ENCODE peak calls at places on chromosome 7, in nine cellular contexts. B is T-cell; Y is CD4-positive, alpha-beta T cell; M is fibroblast of lung; Q is effector memory CD8-positive, alpha-beta T cell; Z is choroid plexus epithelial cell; V is Daoy; O is Caco-2; X is germinal center. R is an unnamed sample.

GRCh38 chr7:136900005-136900404 is 31.6 kb downstream of the CHRM2 start:
- DNase-seq in X (no peak), V (no peak), Z (no peak), B (no peak), Q (no peak), M (peak), Y (no peak), O (no peak), R (no peak)

GRCh38 chr7:74542558-74543117 is 88.9 kb downstream of the GTF2IRD1 start:
- DNase-seq in V (no peak), X (no peak), B (no peak), Y (no peak), O (no peak), Z (no peak), M (peak), Q (no peak), R (no peak)

GRCh38 chr7:99562832-99563231 is 4.4 kb downstream of the ZNF655 start:
- DNase-seq in Z (peak), X (no peak), Y (no peak), B (no peak), M (peak), Q (no peak), O (peak), V (peak), R (peak)

GRCh38 chr7:142833174-142834027 is 21.5 kb upstream of the EPHB6 start:
- DNase-seq in B (no peak), Q (no peak), Y (no peak), X (no peak), O (no peak), Z (no peak), M (no peak), V (peak), R (no peak)

GRCh38 chr7:117149692-117150091 is 173.2 kb downstream of the WNT2 start:
- DNase-seq in Z (no peak), O (no peak), V (no peak), B (no peak), M (no peak), Q (no peak), X (no peak), Y (no peak), R (no peak)

GRCh38 chr7:37065779-37066271 is 341.5 kb upstream of the AOAH start:
- DNase-seq in V (peak), M (peak), B (no peak), Q (no peak), X (no peak), Z (peak), O (no peak), Y (no peak), R (no peak)

GRCh38 chr7:138468244-138469123 is 8.4 kb downstream of the TRIM24 start:
- DNase-seq in O (no peak), Q (no peak), V (no peak), Y (no peak), M (no peak), Z (no peak), X (no peak), B (no peak), R (no peak)

GRCh38 chr7:80934286-80934685 is 15.4 kb upstream of the SEMA3C start:
- DNase-seq in Q (no peak), O (no peak), X (no peak), M (peak), B (no peak), Z (peak), V (no peak), Y (no peak), R (no peak)

GRCh38 chr7:101868191-101868950 is 50.9 kb downstream of the CUX1 start:
- DNase-seq in X (no peak), V (no peak), B (no peak), O (no peak), Z (no peak), Q (no peak), M (no peak), Y (no peak), R (no peak)

GRCh38 chr7:126016722-126017121 is 1087.1 kb upstream of the POT1 start:
- DNase-seq in B (no peak), Y (no peak), Q (no peak), M (peak), X (no peak), V (no peak), Z (peak), O (no peak), R (no peak)